ENCODE peak calls at places on chromosomes 13 and 19, in seven cellular contexts. Y is AG04450, U is substantia nigra, G is fibroblast of pulmonary artery, X is foreskin melanocyte, W is kidney, H is RWPE1. K is an unnamed sample.

GRCh38 chr13:105990256-105990958 is 545.1 kb downstream of the EFNB2 start:
- DNase-seq in Y (no peak), U (no peak), G (peak), X (no peak), W (no peak), H (peak), K (no peak)

GRCh38 chr19:47275866-47276461 is 1.3 kb downstream of the INAFM1 start:
- DNase-seq in Y (no peak), U (no peak), G (peak), X (no peak), W (peak), H (no peak), K (peak)

GRCh38 chr13:109667754-109668360 is 118.5 kb downstream of the IRS2 start:
- DNase-seq in Y (no peak), U (no peak), G (no peak), X (no peak), W (no peak), H (no peak), K (no peak)

GRCh38 chr19:588093-588742 is 1.5 kb upstream of the HCN2 start:
- DNase-seq in Y (no peak), U (peak), G (peak), X (peak), W (peak), H (no peak), K (peak)

GRCh38 chr19:49339364-49340068 is 4.3 kb downstream of the CD37 start:
- DNase-seq in Y (peak), U (peak), G (peak), X (peak), W (peak), H (peak), K (peak)

GRCh38 chr19:343941-344624 is 513 bp downstream of the MIER2 start:
- DNase-seq in Y (no peak), U (no peak), G (peak), X (no peak), W (no peak), H (peak), K (no peak)

GRCh38 chr13:35720690-35721554 is 244.4 kb upstream of the MAB21L1 start:
- DNase-seq in Y (no peak), U (no peak), G (peak), X (peak), W (no peak), H (peak), K (peak)

GRCh38 chr13:113211774-113212173 is 2.4 kb downstream of the CUL4A start:
- DNase-seq in Y (no peak), U (no peak), G (no peak), X (no peak), W (no peak), H (no peak), K (no peak)

GRCh38 chr13:46171223-46171622 is 10.8 kb downstream of the LCP1 start:
- DNase-seq in Y (no peak), U (no peak), G (no peak), X (no peak), W (no peak), H (no peak), K (no peak)

GRCh38 chr13:32229443-32229842 is 85.7 kb downstream of the ZAR1L start:
- DNase-seq in Y (no peak), U (no peak), G (no peak), X (no peak), W (no peak), H (no peak), K (no peak)

GRCh38 chr13:33125821-33126570 is 109.8 kb downstream of the KL start:
- DNase-seq in Y (peak), U (no peak), G (peak), X (peak), W (peak), H (peak), K (peak)

GRCh38 chr19:7670790-7671189 is 1.9 kb downstream of the RETN start:
- DNase-seq in Y (no peak), U (no peak), G (no peak), X (no peak), W (no peak), H (no peak), K (no peak)

GRCh38 chr13:77196052-77196618 is 130.8 kb downstream of the MYCBP2 start:
- DNase-seq in Y (no peak), U (no peak), G (peak), X (no peak), W (no peak), H (no peak), K (no peak)

GRCh38 chr13:40793339-40793738 is 3.9 kb downstream of the SLC25A15 start:
- DNase-seq in Y (no peak), U (no peak), G (no peak), X (no peak), W (no peak), H (no peak), K (no peak)

GRCh38 chr13:48162182-48162581 is 67.3 kb upstream of the MED4 start:
- DNase-seq in Y (no peak), U (no peak), G (no peak), X (no peak), W (no peak), H (no peak), K (no peak)

GRCh38 chr19:34508540-34508939 is 27.0 kb downstream of the WTIP start:
- DNase-seq in Y (no peak), U (no peak), G (no peak), X (no peak), W (no peak), H (no peak), K (no peak)

GRCh38 chr13:41561179-41561578 is 103.8 kb downstream of the RGCC start:
- DNase-seq in Y (no peak), U (no peak), G (peak), X (no peak), W (no peak), H (no peak), K (no peak)

GRCh38 chr13:50761406-50761805 is 82.1 kb downstream of the DLEU7 start:
- DNase-seq in Y (no peak), U (no peak), G (no peak), X (no peak), W (no peak), H (no peak), K (no peak)

GRCh38 chr13:113426591-113426986 is 26.7 kb downstream of the ADPRHL1 start:
- DNase-seq in Y (no peak), U (no peak), G (no peak), X (no peak), W (no peak), H (no peak), K (no peak)

K was measured in heart right ventricle.